ENCODE peak calls at places on chromosomes 4 and X, in five cellular contexts. One of them, this sample, is unnamed.

GRCh38 chr4:105840426-105841174 is 54.7 kb upstream of the NPNT start:
- DNase-seq in GM12878: no peak
- DNase-seq in GM12865: no peak
- DNase-seq in mucosa of descending colon: no peak
- DNase-seq in uterus: no peak
- DNase-seq in this sample: no peak

GRCh38 chr4:71195932-71196331 is 142.9 kb upstream of the SLC4A4 start:
- DNase-seq in GM12878: no peak
- DNase-seq in uterus: no peak
- DNase-seq in GM12865: no peak
- DNase-seq in mucosa of descending colon: no peak
- DNase-seq in this sample: no peak

GRCh38 chr4:128385683-128386304 is 98.2 kb upstream of the PGRMC2 start:
- DNase-seq in uterus: no peak
- DNase-seq in GM12878: no peak
- DNase-seq in GM12865: peak
- DNase-seq in mucosa of descending colon: no peak
- DNase-seq in this sample: no peak

GRCh38 chr4:153788064-153788418 is 842 bp downstream of the SFRP2 start:
- DNase-seq in uterus: no peak
- DNase-seq in GM12865: no peak
- DNase-seq in mucosa of descending colon: no peak
- DNase-seq in GM12878: no peak
- DNase-seq in this sample: no peak

GRCh38 chr4:17124767-17125166 is 226.3 kb upstream of the LDB2 start:
- DNase-seq in mucosa of descending colon: no peak
- DNase-seq in GM12878: no peak
- DNase-seq in GM12865: no peak
- DNase-seq in uterus: no peak
- DNase-seq in this sample: no peak

GRCh38 chr4:186029731-186030421 is 39.1 kb upstream of the TLR3 start:
- DNase-seq in GM12878: no peak
- DNase-seq in uterus: peak
- DNase-seq in GM12865: no peak
- DNase-seq in mucosa of descending colon: peak
- DNase-seq in this sample: peak

GRCh38 chr4:90840828-90841227 is 713.6 kb downstream of the CCSER1 start:
- DNase-seq in mucosa of descending colon: no peak
- DNase-seq in GM12865: no peak
- DNase-seq in GM12878: no peak
- DNase-seq in uterus: no peak
- DNase-seq in this sample: no peak

GRCh38 chr4:124334119-124334518 is 378.4 kb downstream of the ANKRD50 start:
- DNase-seq in GM12878: no peak
- DNase-seq in mucosa of descending colon: no peak
- DNase-seq in uterus: no peak
- DNase-seq in GM12865: peak
- DNase-seq in this sample: peak

GRCh38 chrX:15376956-15377355 is 7.3 kb downstream of the VEGFD start:
- DNase-seq in GM12878: no peak
- DNase-seq in mucosa of descending colon: no peak
- DNase-seq in uterus: no peak
- DNase-seq in GM12865: no peak
- DNase-seq in this sample: no peak

GRCh38 chr4:170017252-170017651 is 8.9 kb downstream of the MFAP3L start:
- DNase-seq in mucosa of descending colon: no peak
- DNase-seq in GM12865: no peak
- DNase-seq in uterus: no peak
- DNase-seq in GM12878: no peak
- DNase-seq in this sample: no peak

GRCh38 chr4:22991576-22991975 is 298.8 kb downstream of the GBA3 start:
- DNase-seq in GM12878: no peak
- DNase-seq in GM12865: no peak
- DNase-seq in uterus: no peak
- DNase-seq in mucosa of descending colon: no peak
- DNase-seq in this sample: no peak

GRCh38 chr4:103306870-103307345 is 108.8 kb upstream of the CENPE start:
- DNase-seq in GM12865: no peak
- DNase-seq in uterus: no peak
- DNase-seq in mucosa of descending colon: peak
- DNase-seq in GM12878: no peak
- DNase-seq in this sample: peak

GRCh38 chr4:95889662-95890061 is 49.8 kb downstream of the PDHA2 start:
- DNase-seq in mucosa of descending colon: no peak
- DNase-seq in GM12878: no peak
- DNase-seq in uterus: no peak
- DNase-seq in GM12865: no peak
- DNase-seq in this sample: no peak

DNA sequence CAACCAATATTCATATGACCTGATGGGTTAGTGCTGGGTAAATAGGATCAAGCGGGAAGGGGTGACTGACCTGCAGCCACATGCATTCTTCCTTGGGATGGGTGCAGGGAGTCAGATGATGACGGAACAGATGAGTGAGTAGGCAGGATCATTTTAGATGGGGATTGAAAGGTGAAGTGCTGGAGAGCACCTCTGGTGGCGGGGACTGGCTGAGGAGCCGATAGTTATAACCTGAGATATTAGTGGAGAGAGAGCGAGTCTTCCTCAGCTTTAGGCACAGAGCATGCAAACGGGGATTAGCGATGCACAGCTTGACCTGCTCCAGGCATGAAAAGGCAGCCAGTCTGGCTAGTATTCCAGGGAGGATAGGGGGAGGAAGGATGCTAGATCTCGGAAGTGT is 99.1 kb downstream of the AFF1 start:
- DNase-seq in uterus: no peak
- DNase-seq in mucosa of descending colon: no peak
- DNase-seq in GM12865: no peak
- DNase-seq in GM12878: no peak
- DNase-seq in this sample: no peak
- TF ChIP-seq CTCF in uterus: no peak
- TF ChIP-seq CTCF in mucosa of descending colon: no peak
- TF ChIP-seq CTCF in GM12865: no peak
- TF ChIP-seq CTCF in GM12878: no peak
- TF ChIP-seq CTCF in this sample: no peak

DNA sequence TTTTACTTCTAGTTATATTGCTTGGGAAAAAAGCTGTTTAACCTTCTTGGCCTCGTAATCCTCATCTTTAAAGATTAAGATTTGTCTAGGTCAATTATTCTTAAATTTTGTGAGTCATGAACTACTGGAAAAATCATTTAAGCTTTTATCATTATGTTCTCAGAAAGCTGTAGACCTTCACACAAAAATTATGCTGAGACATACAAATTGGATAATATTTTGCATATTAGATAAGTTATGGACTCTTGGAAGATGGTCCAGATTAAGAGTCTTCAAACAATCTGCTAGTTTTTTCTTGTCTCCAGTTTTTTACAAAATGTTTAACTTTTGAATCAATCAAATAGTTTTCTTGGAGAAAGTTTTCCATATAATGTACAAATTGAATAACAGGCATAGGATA is 108.1 kb upstream of the NEIL3 start:
- DNase-seq in GM12878: no peak
- DNase-seq in GM12865: no peak
- DNase-seq in mucosa of descending colon: no peak
- DNase-seq in uterus: no peak
- DNase-seq in this sample: no peak
- H3K4me3 ChIP-seq in GM12878: no peak
- H3K4me3 ChIP-seq in GM12865: no peak
- H3K4me3 ChIP-seq in mucosa of descending colon: no peak
- H3K4me3 ChIP-seq in uterus: no peak
- H3K4me3 ChIP-seq in this sample: no peak

DNA sequence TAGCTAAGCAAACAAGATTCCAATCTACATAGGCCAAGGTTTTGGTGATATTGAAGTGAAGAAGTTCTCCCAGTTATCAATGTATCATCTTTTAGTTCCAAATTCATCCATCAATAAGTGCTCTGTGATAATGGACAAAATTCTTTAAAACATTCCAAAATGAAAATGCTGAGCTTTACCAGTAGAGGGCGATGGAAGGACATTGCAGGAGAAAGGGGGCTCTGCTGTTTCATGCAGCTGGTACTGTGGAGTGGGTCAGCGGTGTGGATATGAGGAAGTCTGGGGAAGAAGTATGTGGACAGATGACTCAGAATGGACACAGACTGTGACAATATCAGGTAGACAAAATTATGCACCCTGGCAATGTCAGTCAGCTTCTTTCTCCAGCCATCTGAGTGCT is 46.6 kb upstream of the HS6ST2 start:
- DNase-seq in GM12865: peak
- DNase-seq in GM12878: no peak
- DNase-seq in mucosa of descending colon: no peak
- DNase-seq in uterus: no peak
- DNase-seq in this sample: no peak
- TF ChIP-seq CTCF in GM12865: peak
- TF ChIP-seq CTCF in GM12878: peak
- TF ChIP-seq CTCF in mucosa of descending colon: no peak
- TF ChIP-seq CTCF in uterus: no peak
- TF ChIP-seq CTCF in this sample: peak

DNA sequence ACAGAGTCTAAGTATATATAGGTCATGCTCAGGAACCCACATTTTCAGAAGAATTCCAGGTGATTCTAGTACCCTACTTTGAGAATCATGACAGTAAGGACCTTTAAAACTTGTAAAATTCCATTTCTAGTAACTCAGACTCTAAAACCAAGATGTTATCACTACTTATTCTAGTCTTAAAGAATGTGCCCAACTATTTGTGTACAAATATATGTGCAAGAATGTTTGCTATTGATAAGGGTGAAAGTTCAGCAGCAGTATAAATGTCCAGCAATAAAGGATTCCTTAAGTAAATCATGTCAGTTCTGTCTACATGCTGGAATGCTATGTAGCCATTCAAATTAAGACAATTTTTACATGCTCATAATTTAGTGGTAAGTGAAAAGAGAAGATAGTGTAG is 71.1 kb upstream of the MAGEB2 start:
- DNase-seq in GM12878: no peak
- DNase-seq in mucosa of descending colon: no peak
- DNase-seq in GM12865: no peak
- DNase-seq in uterus: no peak
- DNase-seq in this sample: no peak
- H3K4me3 ChIP-seq in GM12878: no peak
- H3K4me3 ChIP-seq in mucosa of descending colon: no peak
- H3K4me3 ChIP-seq in GM12865: no peak
- H3K4me3 ChIP-seq in uterus: no peak
- H3K4me3 ChIP-seq in this sample: no peak